ENCODE peak calls at places on chromosomes 4 and X, in nine cellular contexts. W is breast epithelium; P is cardiac fibroblast; M is body of pancreas; U is naive thymus-derived CD4-positive, alpha-beta T cell; E is CD8-positive, alpha-beta T cell; T is right cardiac atrium; I is thyroid gland; D is ovary. K is an unnamed sample.
A peak's percentile ranks its signal among the peaks of the same experiment; 100 is the strongest.

GRCh38 chr4:139092271-139092670 is 76.7 kb downstream of the NOCT start:
- DNase-seq in W (no peak), P (no peak), M (no peak), U (no peak), E (no peak), T (no peak), I (no peak), D (no peak), K (no peak)

GRCh38 chrX:68424719-68425118 is 8.6 kb downstream of the OPHN1 start:
- DNase-seq in W (no peak), P (no peak), M (no peak), U (no peak), E (no peak), T (no peak), I (no peak), D (no peak), K (no peak)

GRCh38 chr4:149371021-149371420 is 444.6 kb downstream of the IQCM start:
- DNase-seq in W (no peak), P (peak; percentile 82), M (no peak), U (no peak), E (no peak), T (no peak), I (peak; percentile 15), D (no peak), K (peak; percentile 7)

GRCh38 chrX:130086414-130087207 is 23.7 kb downstream of the ELF4 start:
- DNase-seq in W (no peak), P (no peak), M (no peak), U (peak; percentile 79), E (peak; percentile 58), T (no peak), I (no peak), D (no peak), K (no peak)

GRCh38 chr4:177569443-177569842 is 127.2 kb upstream of the AGA start:
- DNase-seq in W (no peak), P (peak; percentile 80), M (no peak), U (no peak), E (no peak), T (no peak), I (no peak), D (no peak), K (no peak)

GRCh38 chr4:89753601-89754066 is 83.3 kb downstream of the SNCA start:
- DNase-seq in W (no peak), P (peak; percentile 97), M (no peak), U (no peak), E (no peak), T (no peak), I (no peak), D (no peak), K (peak; percentile 97)

GRCh38 chr4:59671037-59671436 is 1529.1 kb upstream of the ADGRL3 start:
- DNase-seq in W (no peak), P (no peak), M (no peak), U (no peak), E (no peak), T (no peak), I (no peak), D (no peak), K (no peak)

GRCh38 chrX:108735087-108735679 is 1.2 kb downstream of the IRS4 start:
- DNase-seq in W (no peak), P (no peak), M (no peak), U (no peak), E (no peak), T (no peak), I (peak; percentile 45), D (peak; percentile 21), K (no peak)

GRCh38 chr4:10180927-10181744 is 64.5 kb upstream of the WDR1 start:
- DNase-seq in W (no peak), P (peak; percentile 90), M (no peak), U (peak; percentile 45), E (no peak), T (no peak), I (no peak), D (no peak), K (no peak)

GRCh38 chr4:56858302-56858644 is 36.8 kb upstream of the SPINK2 start:
- DNase-seq in W (no peak), P (no peak), M (no peak), U (no peak), E (no peak), T (no peak), I (no peak), D (no peak), K (no peak)

DNA sequence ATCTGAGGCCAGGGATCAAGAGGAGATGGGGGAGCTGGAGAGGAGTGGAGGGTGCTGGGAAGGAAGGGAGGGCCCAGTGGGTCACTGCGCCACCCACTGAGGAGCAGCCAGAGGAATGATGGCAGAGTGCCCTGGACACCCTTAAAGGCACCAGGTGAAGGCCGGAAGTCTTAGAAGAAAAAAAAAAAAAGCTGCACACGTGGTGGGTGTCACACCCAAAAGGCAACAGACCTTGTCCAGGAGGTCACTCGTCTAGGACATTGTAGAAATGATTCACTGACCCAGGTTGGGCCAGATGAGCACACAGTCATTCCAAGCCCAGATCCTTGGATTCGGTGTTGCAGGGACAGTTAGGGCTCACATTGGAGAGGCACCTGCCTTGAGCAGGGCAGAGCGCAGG is 93.5 kb upstream of the TRIM2 start:
- DNase-seq in W (no peak), P (no peak), M (no peak), U (no peak), E (no peak), T (no peak), I (peak; percentile 62), D (no peak), K (no peak)
- H3K4me3 ChIP-seq in W (no peak overlapping the region), P (no peak overlapping the region), M (no peak overlapping the region), U (no peak overlapping the region), E (no peak overlapping the region), T (no peak overlapping the region), I (no peak overlapping the region), D (no peak overlapping the region), K (no peak overlapping the region)

DNA sequence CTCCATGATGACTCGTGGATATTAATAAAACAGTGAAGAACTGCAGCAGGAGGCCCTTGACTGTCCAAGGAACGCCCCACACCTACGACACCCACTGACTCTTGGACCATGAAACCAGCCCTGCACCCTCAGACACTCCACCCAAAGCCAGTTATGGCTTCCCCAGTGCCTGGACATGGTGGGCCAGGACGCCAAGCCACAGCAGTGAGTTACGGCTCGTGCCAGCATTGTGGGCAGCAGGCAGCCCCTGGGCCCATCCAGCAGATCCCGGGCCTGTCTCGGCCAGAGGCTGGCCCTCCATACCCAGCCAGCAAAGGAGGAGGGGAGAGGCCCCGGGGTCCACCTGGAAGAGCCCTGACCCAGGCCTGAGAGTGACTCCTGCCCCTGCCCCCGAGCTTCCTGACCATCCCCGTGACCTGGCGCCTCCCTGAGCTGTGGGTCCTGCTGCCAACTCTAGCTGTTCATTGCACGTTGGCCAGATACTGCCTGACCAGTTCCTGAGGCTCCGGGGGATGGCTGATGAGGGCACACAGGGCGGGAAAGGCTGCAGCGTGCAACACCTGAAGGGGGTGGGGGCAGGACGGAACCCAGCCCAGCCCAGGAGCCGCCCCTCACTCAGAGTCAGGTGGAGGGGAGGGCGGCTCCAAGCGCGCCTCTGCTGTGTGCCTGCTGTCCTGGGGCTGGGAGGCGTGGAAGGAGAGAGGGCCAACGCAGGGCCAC is 816 bp downstream of the SLC49A3 start:
- DNase-seq in W (no peak), P (no peak), M (peak; percentile 24), U (no peak), E (no peak), T (peak; percentile 68), I (peak; percentile 58), D (no peak), K (no peak)
- H3K4me3 ChIP-seq in W (peak overlapping the region; percentile 84), P (peak overlapping the region; percentile 37), M (no peak overlapping the region), U (no peak overlapping the region), E (no peak overlapping the region), T (peak overlapping the region; percentile 47), I (no peak overlapping the region), D (peak overlapping the region; percentile 11), K (no peak overlapping the region)

GRCh38 chr4:99317354-99317753 is 3.8 kb downstream of the ADH1B start:
- DNase-seq in W (no peak), P (no peak), M (no peak), U (no peak), E (no peak), T (no peak), I (no peak), D (no peak), K (no peak)
- H3K4me3 ChIP-seq in W (peak overlapping the region; percentile 40), P (no peak overlapping the region), M (no peak overlapping the region), U (no peak overlapping the region), E (no peak overlapping the region), T (no peak overlapping the region), I (no peak overlapping the region), D (peak overlapping the region; percentile 25), K (no peak overlapping the region)

GRCh38 chr4:66564901-66565648 is 894.8 kb upstream of the EPHA5 start:
- DNase-seq in W (no peak), P (peak; percentile 87), M (no peak), U (no peak), E (no peak), T (no peak), I (no peak), D (no peak), K (peak; percentile 48)
- H3K4me3 ChIP-seq in W (no peak overlapping the region), P (no peak overlapping the region), M (no peak overlapping the region), U (no peak overlapping the region), E (no peak overlapping the region), T (no peak overlapping the region), I (no peak overlapping the region), D (no peak overlapping the region), K (peak overlapping the region; percentile 1)

GRCh38 chr4:60879135-60879701 is 320.9 kb upstream of the ADGRL3 start:
- DNase-seq in W (no peak), P (no peak), M (no peak), U (no peak), E (no peak), T (no peak), I (no peak), D (no peak), K (no peak)

GRCh38 chr4:60884545-60884944 is 315.6 kb upstream of the ADGRL3 start:
- DNase-seq in W (no peak), P (peak; percentile 8), M (no peak), U (no peak), E (no peak), T (no peak), I (no peak), D (no peak), K (peak; percentile 26)
- H3K4me3 ChIP-seq in W (peak overlapping the region; percentile 29), P (no peak overlapping the region), M (no peak overlapping the region), U (no peak overlapping the region), E (no peak overlapping the region), T (no peak overlapping the region), I (no peak overlapping the region), D (no peak overlapping the region), K (no peak overlapping the region)

DNA sequence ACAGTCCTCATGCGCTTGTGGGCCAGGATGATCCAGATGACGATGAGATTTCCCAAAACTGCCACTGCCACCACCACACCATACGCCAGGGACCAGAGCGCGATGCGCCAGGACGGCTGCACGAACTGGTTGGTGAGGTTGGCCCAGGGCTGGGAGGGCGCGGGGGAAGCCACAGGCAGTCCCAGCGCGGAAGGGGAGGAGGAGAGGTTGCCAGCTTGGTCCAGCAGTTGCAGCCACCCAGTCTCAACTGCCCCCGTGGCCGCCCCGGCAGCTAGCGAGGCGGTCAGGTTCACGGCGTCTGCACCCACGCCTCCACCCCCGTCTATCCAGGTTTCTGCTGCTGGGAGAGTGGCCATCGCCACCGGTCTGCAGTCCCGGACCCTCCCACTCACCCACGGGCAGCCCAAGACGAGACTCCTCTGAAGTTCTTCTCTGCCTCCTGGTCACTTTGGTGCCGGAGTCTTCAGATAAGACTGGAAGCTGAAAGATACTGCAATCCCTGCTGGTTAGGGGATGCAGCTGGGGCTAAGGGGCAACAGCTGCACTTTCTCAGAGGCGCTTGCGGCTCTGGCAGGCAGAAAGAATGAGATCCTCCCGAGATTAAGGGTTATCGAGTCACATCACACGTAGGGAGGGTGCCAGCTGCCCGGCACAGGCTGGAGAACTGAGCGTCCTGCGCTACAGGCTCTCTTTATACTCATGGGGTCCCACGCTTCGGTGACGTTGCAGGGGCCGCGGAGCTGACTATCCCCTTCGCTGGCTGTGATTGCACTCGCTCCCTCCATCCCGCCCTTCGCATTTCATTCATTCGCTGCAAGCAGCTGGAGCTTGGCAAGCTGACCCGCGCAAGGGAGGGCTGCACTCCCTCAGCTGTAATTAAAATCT is at the start of gene TACR3:
- DNase-seq in W (no peak), P (no peak), M (no peak), U (no peak), E (no peak), T (no peak), I (peak; percentile 16), D (no peak), K (no peak)
- H3K4me3 ChIP-seq in W (peak within 1 kb of the TSS; percentile 40), P (no peak within 1 kb of the TSS), M (no peak within 1 kb of the TSS), U (no peak within 1 kb of the TSS), E (no peak within 1 kb of the TSS), T (no peak within 1 kb of the TSS), I (no peak within 1 kb of the TSS), D (no peak within 1 kb of the TSS), K (peak within 1 kb of the TSS; percentile 36)

K was measured in skeletal muscle cell.